ENCODE peak calls at places on chromosomes 16 and 17, in six cellular contexts. T is 8988T; W is dorsolateral prefrontal cortex; S is CD8-positive, alpha-beta memory T cell; V is ovary; I is left ventricle myocardium superior. P is an unnamed sample.

GRCh38 chr16:84503751-84504395 is 586 bp downstream of the MEAK7 start:
- DNase-seq in T (no peak), W (no peak), S (no peak), V (no peak), I (no peak), P (peak; percentile 32)

GRCh38 chr17:76076100-76076764 is 1.7 kb downstream of the GALR2 start:
- DNase-seq in T (no peak), W (no peak), S (no peak), V (no peak), I (no peak), P (no peak)

GRCh38 chr17:73126716-73127473 is 34.4 kb upstream of the SLC39A11 start:
- DNase-seq in T (no peak), W (no peak), S (no peak), V (no peak), I (no peak), P (no peak)

GRCh38 chr17:19389386-19389785 is 2.4 kb upstream of the MFAP4 start:
- DNase-seq in T (no peak), W (no peak), S (no peak), V (no peak), I (no peak), P (no peak)

GRCh38 chr16:23064642-23065041 is 84.6 kb downstream of the USP31 start:
- DNase-seq in T (no peak), W (no peak), S (no peak), V (no peak), I (no peak), P (no peak)

GRCh38 chr16:30085247-30085646 is 6.5 kb downstream of the TBX6 start:
- DNase-seq in T (no peak), W (no peak), S (no peak), V (no peak), I (peak; percentile 57), P (no peak)

GRCh38 chr17:78128616-78129384 is at the start of gene TMC6:
- DNase-seq in T (peak; percentile 83), W (no peak), S (peak; percentile 87), V (no peak), I (peak; percentile 74), P (peak; percentile 65)

GRCh38 chr16:10408824-10409381 is 23.0 kb downstream of the ATF7IP2 start:
- DNase-seq in T (no peak), W (no peak), S (no peak), V (no peak), I (no peak), P (peak; percentile 23)

GRCh38 chr17:10683853-10684252 is 13.5 kb downstream of the SCO1 start:
- DNase-seq in T (no peak), W (no peak), S (no peak), V (no peak), I (no peak), P (peak; percentile 63)

GRCh38 chr17:29732209-29732608 is 109.5 kb upstream of the CORO6 start:
- DNase-seq in T (no peak), W (no peak), S (no peak), V (no peak), I (no peak), P (no peak)

GRCh38 chr17:8844229-8845218 is 22.9 kb downstream of the PIK3R6 start:
- DNase-seq in T (no peak), W (no peak), S (no peak), V (no peak), I (no peak), P (no peak)

GRCh38 chr17:2054262-2054739 is 602 bp upstream of the HIC1 start:
- DNase-seq in T (peak; percentile 82), W (no peak), S (peak; percentile 73), V (peak; percentile 70), I (peak; percentile 60), P (no peak)

GRCh38 chr16:28218109-28218508 is 6.3 kb upstream of the XPO6 start:
- DNase-seq in T (no peak), W (no peak), S (peak; percentile 79), V (no peak), I (no peak), P (peak; percentile 61)

GRCh38 chr16:67470314-67470713 is 10.6 kb downstream of the ATP6V0D1 start:
- DNase-seq in T (no peak), W (peak; percentile 91), S (no peak), V (no peak), I (peak; percentile 94), P (no peak)

P was measured in RKO.